ENCODE peak calls at places on chromosomes 13 and 19, in nine cellular contexts. One of them, this sample, is unnamed.

GRCh38 chr19:9935409-9936062 is 779 bp downstream of the OLFM2 start:
- DNase-seq in GM04504: no peak
- DNase-seq in A549: no peak
- DNase-seq in fibroblast of the aortic adventitia: no peak
- DNase-seq in dorsolateral prefrontal cortex: no peak
- DNase-seq in stimulated activated CD4-positive, alpha-beta T cell treated with anti-CD3 and anti-CD28 coated beads, Interleukin-1b, Interleukin-23, amount 100 ng/mL, for 1 hour: no peak
- DNase-seq in HCEC 1CT: no peak
- DNase-seq in type B pancreatic cell: no peak
- DNase-seq in T-helper 9 cell: no peak
- DNase-seq in this sample: no peak

GRCh38 chr19:13152356-13152853 is 2.2 kb downstream of the IER2 start:
- DNase-seq in GM04504: no peak
- DNase-seq in A549: no peak
- DNase-seq in fibroblast of the aortic adventitia: no peak
- DNase-seq in dorsolateral prefrontal cortex: no peak
- DNase-seq in stimulated activated CD4-positive, alpha-beta T cell treated with anti-CD3 and anti-CD28 coated beads, Interleukin-1b, Interleukin-23, amount 100 ng/mL, for 1 hour: no peak
- DNase-seq in HCEC 1CT: no peak
- DNase-seq in type B pancreatic cell: no peak
- DNase-seq in T-helper 9 cell: no peak
- DNase-seq in this sample: no peak

GRCh38 chr13:27374650-27375049 is 49.8 kb upstream of the GTF3A start:
- DNase-seq in GM04504: peak
- DNase-seq in A549: peak
- DNase-seq in fibroblast of the aortic adventitia: peak
- DNase-seq in dorsolateral prefrontal cortex: peak
- DNase-seq in stimulated activated CD4-positive, alpha-beta T cell treated with anti-CD3 and anti-CD28 coated beads, Interleukin-1b, Interleukin-23, amount 100 ng/mL, for 1 hour: peak
- DNase-seq in HCEC 1CT: peak
- DNase-seq in type B pancreatic cell: no peak
- DNase-seq in T-helper 9 cell: peak
- DNase-seq in this sample: peak

GRCh38 chr19:45667620-45668341 is at the start of gene GIPR:
- DNase-seq in GM04504: no peak
- DNase-seq in A549: peak
- DNase-seq in fibroblast of the aortic adventitia: no peak
- DNase-seq in dorsolateral prefrontal cortex: no peak
- DNase-seq in stimulated activated CD4-positive, alpha-beta T cell treated with anti-CD3 and anti-CD28 coated beads, Interleukin-1b, Interleukin-23, amount 100 ng/mL, for 1 hour: peak
- DNase-seq in HCEC 1CT: peak
- DNase-seq in type B pancreatic cell: no peak
- DNase-seq in T-helper 9 cell: peak
- DNase-seq in this sample: no peak

GRCh38 chr19:11373166-11373884 is 1.1 kb upstream of the SWSAP1 start:
- DNase-seq in GM04504: no peak
- DNase-seq in A549: no peak
- DNase-seq in fibroblast of the aortic adventitia: peak
- DNase-seq in dorsolateral prefrontal cortex: peak
- DNase-seq in stimulated activated CD4-positive, alpha-beta T cell treated with anti-CD3 and anti-CD28 coated beads, Interleukin-1b, Interleukin-23, amount 100 ng/mL, for 1 hour: no peak
- DNase-seq in HCEC 1CT: no peak
- DNase-seq in type B pancreatic cell: no peak
- DNase-seq in T-helper 9 cell: no peak
- DNase-seq in this sample: no peak

GRCh38 chr13:85099245-85099644 is 700.0 kb downstream of the SLITRK6 start:
- DNase-seq in GM04504: no peak
- DNase-seq in A549: no peak
- DNase-seq in fibroblast of the aortic adventitia: no peak
- DNase-seq in dorsolateral prefrontal cortex: no peak
- DNase-seq in stimulated activated CD4-positive, alpha-beta T cell treated with anti-CD3 and anti-CD28 coated beads, Interleukin-1b, Interleukin-23, amount 100 ng/mL, for 1 hour: no peak
- DNase-seq in HCEC 1CT: no peak
- DNase-seq in type B pancreatic cell: no peak
- DNase-seq in T-helper 9 cell: no peak
- DNase-seq in this sample: no peak

GRCh38 chr13:34675626-34676025 is 266.4 kb upstream of the NBEA start:
- DNase-seq in GM04504: no peak
- DNase-seq in A549: no peak
- DNase-seq in fibroblast of the aortic adventitia: no peak
- DNase-seq in dorsolateral prefrontal cortex: no peak
- DNase-seq in stimulated activated CD4-positive, alpha-beta T cell treated with anti-CD3 and anti-CD28 coated beads, Interleukin-1b, Interleukin-23, amount 100 ng/mL, for 1 hour: no peak
- DNase-seq in HCEC 1CT: no peak
- DNase-seq in type B pancreatic cell: no peak
- DNase-seq in T-helper 9 cell: no peak
- DNase-seq in this sample: no peak

GRCh38 chr13:42893346-42893745 is 98.7 kb downstream of the EPSTI1 start:
- DNase-seq in GM04504: peak
- DNase-seq in A549: no peak
- DNase-seq in fibroblast of the aortic adventitia: peak
- DNase-seq in dorsolateral prefrontal cortex: no peak
- DNase-seq in stimulated activated CD4-positive, alpha-beta T cell treated with anti-CD3 and anti-CD28 coated beads, Interleukin-1b, Interleukin-23, amount 100 ng/mL, for 1 hour: no peak
- DNase-seq in HCEC 1CT: peak
- DNase-seq in type B pancreatic cell: no peak
- DNase-seq in T-helper 9 cell: no peak
- DNase-seq in this sample: no peak

This sample was measured in brain pericyte.